ENCODE peak calls at places on chromosomes 16 and 17, in ten cellular contexts. P, G, B, X, M, H, C, Z, I and D are unnamed samples.

GRCh38 chr17:81923302-81924260 is 4.0 kb downstream of the MAFG start:
- DNase-seq in P (peak; percentile 44), G (no peak), B (peak; percentile 78), X (peak; percentile 77), M (no peak), H (peak; percentile 87), C (peak; percentile 84), Z (peak; percentile 79), I (peak; percentile 84), D (no peak)

GRCh38 chr16:1276580-1276878 is 20.7 kb downstream of the TPSD1 start:
- DNase-seq in P (no peak), G (no peak), B (no peak), X (no peak), M (no peak), H (no peak), C (no peak), Z (no peak), I (no peak), D (no peak)

GRCh38 chr16:85627102-85627834 is 14.1 kb downstream of the GSE1 start:
- DNase-seq in P (no peak), G (no peak), B (no peak), X (no peak), M (no peak), H (no peak), C (no peak), Z (no peak), I (no peak), D (no peak)

GRCh38 chr16:52383640-52384292 is 163.2 kb downstream of the TOX3 start:
- DNase-seq in P (no peak), G (no peak), B (no peak), X (no peak), M (no peak), H (no peak), C (no peak), Z (no peak), I (no peak), D (no peak)

GRCh38 chr16:68833251-68833650 is 10.1 kb upstream of the TANGO6 start:
- DNase-seq in P (no peak), G (no peak), B (no peak), X (no peak), M (no peak), H (no peak), C (no peak), Z (no peak), I (no peak), D (no peak)

GRCh38 chr17:21351366-21352065 is 24.6 kb upstream of the KCNJ12 start:
- DNase-seq in P (no peak), G (no peak), B (no peak), X (no peak), M (no peak), H (no peak), C (no peak), Z (no peak), I (peak; percentile 29), D (no peak)

GRCh38 chr16:12737563-12737962 is 66.1 kb downstream of the CPPED1 start:
- DNase-seq in P (no peak), G (no peak), B (no peak), X (no peak), M (no peak), H (no peak), C (no peak), Z (no peak), I (no peak), D (no peak)

GRCh38 chr17:49249292-49249794 is 18.8 kb upstream of the PHOSPHO1 start:
- DNase-seq in P (no peak), G (no peak), B (peak; percentile 52), X (peak; percentile 32), M (no peak), H (peak; percentile 16), C (no peak), Z (no peak), I (no peak), D (no peak)

GRCh38 chr17:79969906-79970305 is 65.8 kb downstream of the TBC1D16 start:
- DNase-seq in P (no peak), G (no peak), B (no peak), X (no peak), M (no peak), H (no peak), C (no peak), Z (no peak), I (no peak), D (no peak)

GRCh38 chr17:8056232-8056975 is 17.5 kb downstream of the ALOX15B start:
- DNase-seq in P (peak; percentile 30), G (no peak), B (peak; percentile 69), X (peak; percentile 88), M (peak; percentile 60), H (no peak), C (peak; percentile 89), Z (peak; percentile 75), I (peak; percentile 77), D (no peak)

GRCh38 chr16:30061195-30061554 is 4.4 kb upstream of the ALDOA start:
- DNase-seq in P (no peak), G (no peak), B (no peak), X (no peak), M (no peak), H (no peak), C (no peak), Z (no peak), I (no peak), D (no peak)

GRCh38 chr17:3715296-3715695 is 8.4 kb upstream of the HASPIN start:
- DNase-seq in P (no peak), G (no peak), B (no peak), X (no peak), M (no peak), H (no peak), C (no peak), Z (no peak), I (no peak), D (no peak)

GRCh38 chr17:19978206-19978802 is 676 bp upstream of the AKAP10 start:
- DNase-seq in P (peak; percentile 29), G (peak; percentile 30), B (no peak), X (no peak), M (no peak), H (no peak), C (no peak), Z (no peak), I (no peak), D (peak; percentile 16)

GRCh38 chr17:31061678-31062077 is 33.1 kb upstream of the NF1 start:
- DNase-seq in P (peak; percentile 4), G (no peak), B (no peak), X (no peak), M (no peak), H (no peak), C (peak; percentile 35), Z (no peak), I (no peak), D (no peak)

GRCh38 chr17:82848022-82848592 is 8.3 kb upstream of the ZNF750 start:
- DNase-seq in P (peak; percentile 58), G (no peak), B (peak; percentile 37), X (no peak), M (no peak), H (no peak), C (no peak), Z (no peak), I (peak; percentile 67), D (peak; percentile 53)

GRCh38 chr16:4283939-4284338 is 11.1 kb upstream of the TFAP4 start:
- DNase-seq in P (no peak), G (no peak), B (peak; percentile 79), X (peak; percentile 62), M (no peak), H (no peak), C (no peak), Z (peak; percentile 68), I (no peak), D (no peak)

GRCh38 chr16:11007714-11008240 is 63.4 kb downstream of the CLEC16A start:
- DNase-seq in P (no peak), G (no peak), B (no peak), X (no peak), M (no peak), H (no peak), C (peak; percentile 19), Z (no peak), I (no peak), D (no peak)

GRCh38 chr17:3771140-3771539 is 29.8 kb downstream of the ITGAE start:
- DNase-seq in P (peak; percentile 23), G (no peak), B (no peak), X (no peak), M (peak; percentile 5), H (no peak), C (no peak), Z (no peak), I (no peak), D (no peak)

GRCh38 chr16:88453621-88454314 is 688 bp downstream of the ZFPM1 start:
- DNase-seq in P (no peak), G (peak; percentile 19), B (peak; percentile 55), X (no peak), M (no peak), H (peak; percentile 59), C (peak; percentile 37), Z (peak; percentile 11), I (no peak), D (no peak)

GRCh38 chr16:28977703-28978641 is 3.4 kb downstream of the SPNS1 start:
- DNase-seq in P (no peak), G (no peak), B (no peak), X (peak; percentile 21), M (peak; percentile 53), H (peak; percentile 30), C (no peak), Z (no peak), I (no peak), D (no peak)

GRCh38 chr17:57921342-57921741 is 33.9 kb downstream of the CUEDC1 start:
- DNase-seq in P (no peak), G (no peak), B (peak; percentile 42), X (no peak), M (no peak), H (no peak), C (no peak), Z (no peak), I (peak; percentile 83), D (no peak)

GRCh38 chr17:75514299-75515228 is 773 bp downstream of the CASKIN2 start:
- DNase-seq in P (no peak), G (no peak), B (peak; percentile 45), X (peak; percentile 90), M (no peak), H (peak; percentile 56), C (no peak), Z (no peak), I (no peak), D (no peak)

GRCh38 chr17:50835563-50836231 is at the start of gene WFIKKN2:
- DNase-seq in P (no peak), G (no peak), B (no peak), X (no peak), M (no peak), H (no peak), C (no peak), Z (no peak), I (peak; percentile 62), D (no peak)

GRCh38 chr16:8251298-8251697 is 339.0 kb downstream of the TMEM114 start:
- DNase-seq in P (no peak), G (no peak), B (no peak), X (no peak), M (no peak), H (no peak), C (no peak), Z (no peak), I (no peak), D (no peak)

GRCh38 chr16:273547-274421 is 2.0 kb downstream of the RGS11 start:
- DNase-seq in P (no peak), G (no peak), B (no peak), X (peak; percentile 22), M (no peak), H (no peak), C (no peak), Z (no peak), I (no peak), D (no peak)

GRCh38 chr17:10021239-10021638 is 116.2 kb upstream of the RCVRN start:
- DNase-seq in P (peak; percentile 33), G (no peak), B (no peak), X (no peak), M (no peak), H (no peak), C (no peak), Z (no peak), I (no peak), D (no peak)